ENCODE peak calls at places on chromosomes 5 and 9, in ten cellular contexts. K, O, X, G, C, N, U, L, P and Y are unnamed samples.

GRCh38 chr5:68331202-68332108 is 115.9 kb downstream of the PIK3R1 start:
- DNase-seq in K (no peak), C (no peak), X (no peak), O (peak), U (peak), L (peak), G (no peak), N (peak), P (no peak), Y (no peak)

GRCh38 chr9:134344068-134344820 is 18.0 kb downstream of the RXRA start:
- DNase-seq in U (peak), N (no peak), K (no peak), L (peak), C (no peak), P (peak), X (no peak), O (no peak), G (no peak), Y (peak)

GRCh38 chr9:94804917-94805544 is 78.5 kb downstream of the AOPEP start:
- DNase-seq in K (no peak), L (no peak), P (no peak), O (peak), G (no peak), U (no peak), N (no peak), C (no peak), X (no peak), Y (no peak)

GRCh38 chr5:38871790-38872551 is 26.2 kb downstream of the OSMR start:
- DNase-seq in K (no peak), O (peak), G (no peak), L (peak), U (peak), N (peak), C (no peak), X (no peak), P (peak), Y (no peak)

GRCh38 chr9:71549023-71549422 is 219.3 kb downstream of the CEMIP2 start:
- DNase-seq in L (no peak), P (no peak), G (no peak), K (no peak), U (no peak), N (no peak), X (no peak), C (no peak), O (no peak), Y (no peak)

GRCh38 chr5:6399978-6400910 is 21.9 kb upstream of the MED10 start:
- DNase-seq in C (no peak), G (no peak), K (peak), O (peak), P (no peak), U (peak), X (no peak), L (peak), N (no peak), Y (no peak)

GRCh38 chr5:170818222-170818621 is 34.7 kb downstream of the GABRP start:
- DNase-seq in U (peak), L (peak), P (no peak), G (no peak), X (no peak), N (no peak), C (no peak), O (no peak), K (no peak), Y (no peak)

GRCh38 chr5:134904621-134905245 is at the start of gene PCBD2:
- DNase-seq in N (peak), O (peak), U (peak), L (peak), K (peak), G (peak), P (peak), C (peak), X (peak), Y (peak)

GRCh38 chr9:102456562-102456961 is 538.6 kb upstream of the CYLC2 start:
- DNase-seq in N (no peak), G (no peak), K (no peak), L (no peak), X (no peak), C (no peak), O (no peak), U (no peak), P (no peak), Y (no peak)